ENCODE peak calls at places on chromosome 1, in five cellular contexts. K, X, A, W and S are unnamed samples.

GRCh38 chr1:9717193-9718005 is 65.9 kb downstream of the PIK3CD start:
- DNase-seq in K (peak; percentile 72), X (no peak), A (peak; percentile 75), W (peak; percentile 46), S (no peak)

GRCh38 chr1:17119076-17119743 is at the start of gene PADI2:
- DNase-seq in K (peak; percentile 8), X (peak; percentile 88), A (no peak), W (peak; percentile 70), S (peak; percentile 66)

GRCh38 chr1:16296643-16297042 is 55.6 kb downstream of the FBXO42 start:
- DNase-seq in K (no peak), X (no peak), A (no peak), W (no peak), S (no peak)

GRCh38 chr1:17046043-17046657 is 7.7 kb downstream of the SDHB start:
- DNase-seq in K (no peak), X (no peak), A (no peak), W (no peak), S (peak; percentile 60)

GRCh38 chr1:19373206-19374126 is 61.3 kb downstream of the SLC66A1 start:
- DNase-seq in K (no peak), X (no peak), A (no peak), W (no peak), S (no peak)

GRCh38 chr1:47953661-47954060 is 43.5 kb downstream of the TRABD2B start:
- DNase-seq in K (no peak), X (no peak), A (no peak), W (no peak), S (no peak)

GRCh38 chr1:16981269-16981849 is 939 bp upstream of the MFAP2 start:
- DNase-seq in K (no peak), X (no peak), A (no peak), W (no peak), S (peak; percentile 47)

GRCh38 chr1:212675675-212676074 is 24.0 kb downstream of the BATF3 start:
- DNase-seq in K (no peak), X (no peak), A (no peak), W (no peak), S (no peak)

GRCh38 chr1:68974447-68974846 is 477.6 kb upstream of the DEPDC1 start:
- DNase-seq in K (no peak), X (no peak), A (no peak), W (no peak), S (no peak)